ENCODE peak calls at places on chromosome 7, in ten cellular contexts. N, H, S, V, D, F, K, B, Q and Z are unnamed samples.

GRCh38 chr7:129843982-129844840 is 108.5 kb downstream of the UBE2H start:
- DNase-seq in N (no peak), H (no peak), S (no peak), V (no peak), D (no peak), F (no peak), K (no peak), B (no peak), Q (peak), Z (no peak)

GRCh38 chr7:2728309-2729042 is 40.5 kb downstream of the AMZ1 start:
- DNase-seq in N (no peak), H (no peak), S (no peak), V (no peak), D (no peak), F (peak), K (no peak), B (no peak), Q (no peak), Z (no peak)

GRCh38 chr7:77226357-77226839 is 26.8 kb upstream of the FGL2 start:
- DNase-seq in N (peak), H (no peak), S (no peak), V (no peak), D (no peak), F (peak), K (no peak), B (no peak), Q (no peak), Z (no peak)

GRCh38 chr7:71244023-71244422 is 112.1 kb downstream of the GALNT17 start:
- DNase-seq in N (no peak), H (no peak), S (no peak), V (no peak), D (no peak), F (no peak), K (no peak), B (no peak), Q (peak), Z (no peak)

GRCh38 chr7:22154130-22154529 is 202.8 kb downstream of the RAPGEF5 start:
- DNase-seq in N (no peak), H (no peak), S (no peak), V (no peak), D (no peak), F (no peak), K (no peak), B (no peak), Q (peak), Z (no peak)

GRCh38 chr7:117901089-117901797 is 28.0 kb upstream of the CTTNBP2 start:
- DNase-seq in N (peak), H (no peak), S (peak), V (no peak), D (no peak), F (no peak), K (no peak), B (no peak), Q (peak), Z (no peak)

GRCh38 chr7:150307129-150307528 is 16.0 kb upstream of the LRRC61 start:
- DNase-seq in N (no peak), H (no peak), S (no peak), V (no peak), D (no peak), F (no peak), K (no peak), B (no peak), Q (no peak), Z (no peak)

GRCh38 chr7:100132697-100133137 is 6.0 kb downstream of the MBLAC1 start:
- DNase-seq in N (peak), H (peak), S (peak), V (peak), D (peak), F (peak), K (peak), B (peak), Q (peak), Z (peak)

GRCh38 chr7:99827040-99827778 is 604 bp upstream of the CYP3A43 start:
- DNase-seq in N (no peak), H (no peak), S (peak), V (no peak), D (no peak), F (no peak), K (no peak), B (no peak), Q (no peak), Z (peak)

GRCh38 chr7:50745336-50745735 is 37.4 kb downstream of the GRB10 start:
- DNase-seq in N (no peak), H (no peak), S (no peak), V (no peak), D (no peak), F (no peak), K (no peak), B (no peak), Q (no peak), Z (no peak)

GRCh38 chr7:34575006-34575405 is 83.0 kb upstream of the NPSR1 start:
- DNase-seq in N (no peak), H (no peak), S (no peak), V (no peak), D (no peak), F (no peak), K (no peak), B (no peak), Q (no peak), Z (no peak)

GRCh38 chr7:128164061-128164954 is 76.8 kb upstream of the LEP start:
- DNase-seq in N (no peak), H (no peak), S (peak), V (peak), D (peak), F (peak), K (peak), B (no peak), Q (peak), Z (peak)

GRCh38 chr7:115475774-115476407 is 554.0 kb downstream of the MDFIC start:
- DNase-seq in N (peak), H (no peak), S (peak), V (no peak), D (no peak), F (no peak), K (no peak), B (no peak), Q (peak), Z (no peak)

GRCh38 chr7:32937344-32938174 is 19.7 kb upstream of the FKBP9 start:
- DNase-seq in N (peak), H (no peak), S (peak), V (no peak), D (no peak), F (peak), K (no peak), B (no peak), Q (no peak), Z (no peak)

GRCh38 chr7:909358-910329 is 33.3 kb downstream of the GET4 start:
- DNase-seq in N (peak), H (no peak), S (peak), V (peak), D (no peak), F (peak), K (peak), B (no peak), Q (no peak), Z (no peak)

GRCh38 chr7:55413442-55413841 is 48.3 kb downstream of the LANCL2 start:
- DNase-seq in N (no peak), H (no peak), S (no peak), V (no peak), D (no peak), F (no peak), K (no peak), B (no peak), Q (no peak), Z (no peak)

GRCh38 chr7:128030263-128030998 is 806 bp downstream of the LRRC4 start:
- DNase-seq in N (no peak), H (no peak), S (no peak), V (no peak), D (no peak), F (no peak), K (no peak), B (no peak), Q (peak), Z (no peak)

DNA sequence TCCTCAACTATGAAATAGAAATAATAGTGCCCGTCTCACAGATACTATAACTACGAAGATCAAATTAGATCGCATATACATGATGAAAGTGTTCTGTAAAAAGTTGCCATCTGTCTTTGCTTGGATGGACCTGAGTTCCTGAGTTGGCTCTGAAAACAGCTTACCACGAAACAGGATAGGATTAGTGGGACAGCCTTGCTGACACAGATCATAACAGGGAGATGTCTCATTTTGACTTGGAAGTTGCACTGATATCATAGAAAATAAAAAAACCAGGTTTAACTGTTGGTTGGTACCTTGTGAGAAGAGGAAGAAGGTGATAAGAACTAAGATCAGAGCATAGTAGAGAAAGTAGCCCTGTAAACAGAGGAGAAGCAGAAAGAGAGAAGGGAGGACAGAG is 79.3 kb upstream of the AGBL3 start:
- DNase-seq in N (no peak), H (no peak), S (no peak), V (no peak), D (no peak), F (no peak), K (no peak), B (no peak), Q (no peak), Z (no peak)
- H3K27ac ChIP-seq in N (no peak), H (no peak), S (peak), V (no peak), D (no peak), F (no peak), K (no peak), B (no peak), Q (peak), Z (no peak)

GRCh38 chr7:24052572-24053223 is 231.3 kb upstream of the NPY start:
- DNase-seq in N (peak), H (no peak), S (no peak), V (peak), D (peak), F (peak), K (no peak), B (no peak), Q (no peak), Z (peak)
- H3K27ac ChIP-seq in N (no peak), H (no peak), S (no peak), V (no peak), D (no peak), F (no peak), K (no peak), B (no peak), Q (no peak), Z (peak)

GRCh38 chr7:101882595-101883564 is 65.5 kb downstream of the CUX1 start:
- DNase-seq in N (peak), H (no peak), S (peak), V (peak), D (peak), F (peak), K (peak), B (no peak), Q (peak), Z (peak)

GRCh38 chr7:101878938-101879337 is 61.5 kb downstream of the CUX1 start:
- DNase-seq in N (no peak), H (no peak), S (no peak), V (no peak), D (no peak), F (no peak), K (no peak), B (no peak), Q (no peak), Z (no peak)

GRCh38 chr7:101877882-101878591 is 60.6 kb downstream of the CUX1 start:
- DNase-seq in N (no peak), H (no peak), S (no peak), V (no peak), D (no peak), F (no peak), K (no peak), B (no peak), Q (peak), Z (no peak)

GRCh38 chr7:101879565-101879964 is 62.1 kb downstream of the CUX1 start:
- DNase-seq in N (no peak), H (no peak), S (no peak), V (no peak), D (no peak), F (no peak), K (no peak), B (no peak), Q (no peak), Z (no peak)

DNA sequence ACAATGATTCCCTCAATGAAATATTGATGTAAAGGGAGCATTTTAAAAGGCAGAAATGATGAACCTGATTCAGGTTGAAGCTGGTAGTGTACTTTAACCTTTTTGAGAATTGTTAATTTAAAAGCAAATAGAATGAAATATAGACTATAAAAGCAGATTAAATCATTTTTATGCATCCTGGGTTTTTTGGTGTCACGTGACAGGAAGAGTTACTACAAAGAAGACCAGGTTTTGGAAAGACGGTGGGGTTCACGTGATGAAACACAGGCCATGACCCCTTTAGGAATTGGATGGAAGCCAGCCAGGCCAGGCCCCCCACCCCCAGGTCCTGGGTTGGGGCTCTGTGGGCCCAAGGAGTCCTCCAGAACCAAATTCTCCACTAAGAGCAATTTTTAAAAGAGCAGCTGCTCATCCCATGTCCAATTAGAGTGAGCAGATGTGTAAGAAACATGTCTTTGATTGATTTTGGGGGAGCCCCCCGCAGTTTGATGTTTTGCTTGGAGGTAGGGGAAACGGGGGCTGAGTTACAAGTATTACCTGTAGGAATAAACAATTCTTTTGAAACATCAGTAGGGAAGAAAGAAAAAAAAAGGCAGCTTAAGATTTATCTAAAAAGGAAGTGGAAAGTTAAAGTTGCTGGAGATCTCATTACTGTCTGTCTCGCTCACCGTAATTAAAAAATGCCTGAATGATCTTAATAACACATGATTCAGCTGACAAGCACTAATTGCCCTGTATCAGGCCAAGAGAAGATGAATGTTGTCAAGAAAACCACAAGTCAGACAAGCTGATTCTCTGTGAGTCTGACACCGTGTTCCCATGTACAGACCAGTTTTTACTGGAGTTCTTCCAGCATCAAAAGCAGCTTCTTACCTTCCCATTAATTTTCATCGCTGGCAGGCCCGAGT is 63.4 kb downstream of the CUX1 start:
- DNase-seq in N (peak), H (no peak), S (no peak), V (peak), D (peak), F (peak), K (no peak), B (no peak), Q (no peak), Z (peak)
- H3K27ac ChIP-seq in N (no peak), H (no peak), S (peak), V (peak), D (peak), F (peak), K (peak), B (no peak), Q (peak), Z (peak)

GRCh38 chr7:44064791-44065430 is 456 bp downstream of the PGAM2 start:
- DNase-seq in N (peak), H (no peak), S (no peak), V (no peak), D (no peak), F (no peak), K (no peak), B (no peak), Q (peak), Z (no peak)
- H3K27ac ChIP-seq in N (no peak), H (no peak), S (no peak), V (peak), D (no peak), F (no peak), K (no peak), B (no peak), Q (no peak), Z (no peak)

GRCh38 chr7:17544401-17544800 is 245.9 kb downstream of the AHR start:
- DNase-seq in N (no peak), H (no peak), S (no peak), V (no peak), D (no peak), F (no peak), K (no peak), B (no peak), Q (no peak), Z (no peak)

GRCh38 chr7:17549406-17549805 is 251.0 kb downstream of the AHR start:
- DNase-seq in N (no peak), H (no peak), S (no peak), V (no peak), D (no peak), F (no peak), K (no peak), B (no peak), Q (no peak), Z (no peak)

GRCh38 chr7:17545348-17545747 is 246.9 kb downstream of the AHR start:
- DNase-seq in N (no peak), H (no peak), S (no peak), V (no peak), D (no peak), F (no peak), K (no peak), B (no peak), Q (no peak), Z (no peak)

GRCh38 chr7:17548014-17548653 is 249.7 kb downstream of the AHR start:
- DNase-seq in N (no peak), H (no peak), S (no peak), V (no peak), D (no peak), F (no peak), K (no peak), B (no peak), Q (peak), Z (no peak)

DNA sequence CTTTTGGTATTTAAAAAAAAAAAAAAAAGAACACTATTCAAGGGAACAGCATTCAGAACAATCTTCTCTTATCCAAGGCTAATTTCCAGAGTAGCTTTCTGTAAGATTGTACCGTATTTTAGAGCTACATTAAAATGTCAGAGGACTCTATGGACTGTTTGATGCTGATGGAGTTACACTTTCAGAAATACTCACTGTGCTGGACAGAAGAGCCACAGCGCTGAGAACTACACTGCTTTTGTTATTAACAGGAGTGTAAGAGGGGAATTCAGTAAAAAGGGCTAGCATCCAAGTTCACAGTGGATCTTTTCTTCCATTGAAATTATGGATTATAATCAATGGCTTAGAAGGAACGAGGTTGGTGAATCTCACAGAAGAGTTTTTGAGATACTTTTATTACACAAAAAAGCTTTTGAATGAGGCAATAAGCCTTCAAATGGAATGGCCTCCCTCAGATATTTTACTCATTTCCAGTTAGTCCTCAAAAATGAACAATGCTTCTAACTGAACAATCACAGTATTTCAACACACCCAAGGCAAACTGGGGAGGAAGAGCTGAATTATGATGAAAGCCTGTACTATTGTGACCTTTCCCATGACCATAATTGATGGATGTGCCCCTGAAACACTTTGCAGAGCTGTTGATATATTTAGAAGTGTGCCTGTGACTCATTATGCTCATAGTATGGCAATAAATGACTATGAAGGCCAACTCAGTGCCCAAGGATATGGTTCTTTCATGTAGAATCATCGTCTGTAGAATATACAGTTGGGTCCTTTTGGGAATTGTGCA is 247.9 kb downstream of the AHR start:
- DNase-seq in N (no peak), H (no peak), S (no peak), V (no peak), D (peak), F (peak), K (no peak), B (no peak), Q (no peak), Z (peak)
- H3K27ac ChIP-seq in N (peak), H (no peak), S (peak), V (no peak), D (no peak), F (no peak), K (no peak), B (no peak), Q (no peak), Z (no peak)

DNA sequence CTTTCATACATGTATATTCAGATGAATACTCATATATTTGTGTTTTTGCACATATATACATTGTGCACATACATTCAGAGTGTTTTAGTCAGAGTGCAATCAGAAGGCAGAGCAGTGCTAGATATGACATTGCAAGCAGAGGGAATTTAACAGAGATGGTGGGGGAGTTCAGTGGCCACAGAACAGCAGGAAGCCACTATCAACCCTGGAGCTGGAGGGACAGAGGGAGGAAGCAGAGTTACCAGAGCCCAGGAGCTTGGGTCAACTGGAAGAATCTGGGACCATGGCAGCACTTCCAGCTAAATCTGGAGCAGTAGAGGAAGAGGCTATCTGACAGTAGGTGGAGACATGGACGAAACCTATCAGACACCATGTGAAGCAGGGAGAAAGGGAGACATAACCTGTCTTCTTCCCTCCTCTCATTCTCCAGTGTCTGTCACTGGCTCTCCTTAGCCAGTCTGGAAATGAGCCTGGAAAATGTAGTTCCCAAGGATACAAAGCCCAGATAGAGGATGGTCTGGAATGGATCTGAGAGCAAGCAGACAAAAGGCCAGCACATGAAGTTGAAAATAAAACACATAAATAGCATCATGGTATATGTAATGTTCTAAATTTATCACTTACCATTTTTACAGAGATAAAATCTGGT is 33.6 kb upstream of the HERPUD2 start:
- DNase-seq in N (no peak), H (no peak), S (no peak), V (no peak), D (no peak), F (no peak), K (no peak), B (no peak), Q (no peak), Z (no peak)
- H3K27ac ChIP-seq in N (peak), H (no peak), S (peak), V (no peak), D (no peak), F (no peak), K (no peak), B (peak), Q (no peak), Z (no peak)

DNA sequence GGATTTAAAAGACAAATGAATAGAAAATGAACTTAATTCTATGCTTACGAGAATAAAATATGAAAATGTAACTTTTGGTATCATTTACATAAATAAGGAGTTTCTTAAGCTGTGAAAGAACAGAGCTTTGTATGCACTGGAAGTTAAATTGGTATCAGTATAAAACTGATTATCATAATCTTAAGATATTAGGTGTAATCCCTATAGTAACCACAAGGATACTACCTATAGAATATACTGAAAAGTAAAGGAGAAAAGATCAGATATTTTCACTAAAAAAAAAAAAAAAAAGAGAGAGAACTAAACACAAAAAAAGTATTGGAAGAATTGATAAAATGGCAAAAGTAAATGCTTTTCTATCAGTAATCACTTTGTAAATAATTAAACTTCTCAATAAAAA is 100.1 kb downstream of the TWIST1 start:
- DNase-seq in N (no peak), H (no peak), S (no peak), V (no peak), D (no peak), F (no peak), K (no peak), B (no peak), Q (peak), Z (no peak)
- H3K27ac ChIP-seq in N (no peak), H (no peak), S (no peak), V (no peak), D (no peak), F (no peak), K (no peak), B (no peak), Q (no peak), Z (no peak)

GRCh38 chr7:96299496-96299895 is 22.4 kb downstream of the SLC25A13 start:
- DNase-seq in N (no peak), H (no peak), S (no peak), V (no peak), D (no peak), F (no peak), K (no peak), B (no peak), Q (no peak), Z (no peak)
- H3K27ac ChIP-seq in N (no peak), H (no peak), S (no peak), V (no peak), D (no peak), F (no peak), K (no peak), B (no peak), Q (no peak), Z (no peak)